ENCODE peak calls at places on chromosomes 1 and 21, in six cellular contexts. C is endothelial cell, O is stomach, N is endodermal cell, V is foreskin keratinocyte, B is HFF-Myc. H is an unnamed sample.

GRCh38 chr1:84698718-84699117 is 8.5 kb upstream of the SSX2IP start:
- DNase-seq in C (no peak), O (no peak), N (no peak), V (peak; percentile 63), B (peak; percentile 87), H (no peak)

GRCh38 chr21:33230518-33231324 is 983 bp downstream of the IFNAR2 start:
- DNase-seq in C (peak; percentile 48), O (no peak), N (peak; percentile 86), V (no peak), B (no peak), H (peak; percentile 33)

GRCh38 chr1:40758004-40758403 is 25.6 kb upstream of the KCNQ4 start:
- DNase-seq in C (no peak), O (no peak), N (no peak), V (no peak), B (no peak), H (no peak)

GRCh38 chr1:36134805-36135339 is 9.8 kb upstream of the COL8A2 start:
- DNase-seq in C (peak; percentile 81), O (peak; percentile 55), N (peak; percentile 95), V (peak; percentile 91), B (no peak), H (peak; percentile 56)

GRCh38 chr1:62295921-62296451 is 23.2 kb downstream of the KANK4 start:
- DNase-seq in C (no peak), O (no peak), N (no peak), V (no peak), B (peak; percentile 31), H (no peak)

GRCh38 chr1:8017495-8018310 is 8.4 kb downstream of the ERRFI1 start:
- DNase-seq in C (no peak), O (no peak), N (no peak), V (no peak), B (no peak), H (peak; percentile 47)

GRCh38 chr21:45224189-45224938 is 63.3 kb downstream of the POFUT2 start:
- DNase-seq in C (no peak), O (no peak), N (no peak), V (no peak), B (no peak), H (peak; percentile 29)

GRCh38 chr1:10911274-10912166 is 100.9 kb upstream of the TARDBP start:
- DNase-seq in C (no peak), O (no peak), N (peak; percentile 45), V (no peak), B (no peak), H (no peak)

GRCh38 chr1:76379506-76379905 is 305.0 kb downstream of the ST6GALNAC3 start:
- DNase-seq in C (no peak), O (no peak), N (no peak), V (no peak), B (no peak), H (no peak)

GRCh38 chr1:160834945-160835565 is 27.6 kb downstream of the CD244 start:
- DNase-seq in C (peak; percentile 58), O (no peak), N (no peak), V (no peak), B (no peak), H (peak; percentile 40)

GRCh38 chr1:5622412-5622811 is 369.8 kb downstream of the NPHP4 start:
- DNase-seq in C (no peak), O (no peak), N (no peak), V (no peak), B (no peak), H (no peak)

GRCh38 chr1:5830771-5831599 is 161.2 kb downstream of the NPHP4 start:
- DNase-seq in C (peak; percentile 39), O (no peak), N (peak; percentile 97), V (no peak), B (no peak), H (no peak)

GRCh38 chr1:41768538-41768937 is 150.2 kb downstream of the HIVEP3 start:
- DNase-seq in C (no peak), O (no peak), N (no peak), V (no peak), B (no peak), H (no peak)

GRCh38 chr1:29415861-29416260 is 179.5 kb downstream of the PTPRU start:
- DNase-seq in C (no peak), O (no peak), N (no peak), V (no peak), B (no peak), H (no peak)

GRCh38 chr1:145944532-145944931 is 13.3 kb downstream of the LIX1L start:
- DNase-seq in C (no peak), O (no peak), N (no peak), V (no peak), B (no peak), H (no peak)

GRCh38 chr21:45985471-45986315 is 4.1 kb downstream of the COL6A1 start:
- DNase-seq in C (peak; percentile 3), O (no peak), N (no peak), V (no peak), B (no peak), H (no peak)

GRCh38 chr1:26184883-26185282 is 5.5 kb upstream of the CATSPER4 start:
- DNase-seq in C (no peak), O (no peak), N (no peak), V (no peak), B (no peak), H (no peak)

GRCh38 chr1:209900734-209901133 is 37.3 kb upstream of the SYT14 start:
- DNase-seq in C (no peak), O (no peak), N (no peak), V (peak; percentile 76), B (no peak), H (no peak)

GRCh38 chr1:119228318-119228717 is 87.9 kb upstream of the WARS2 start:
- DNase-seq in C (no peak), O (no peak), N (no peak), V (no peak), B (no peak), H (no peak)

GRCh38 chr1:64378826-64379225 is 91.1 kb upstream of the CACHD1 start:
- DNase-seq in C (no peak), O (no peak), N (peak; percentile 73), V (no peak), B (no peak), H (peak; percentile 43)
- TF ChIP-seq CTCF in C (no peak), O (no peak), N (peak; percentile 69), V (no peak), B (no peak), H (peak; percentile 58)

DNA sequence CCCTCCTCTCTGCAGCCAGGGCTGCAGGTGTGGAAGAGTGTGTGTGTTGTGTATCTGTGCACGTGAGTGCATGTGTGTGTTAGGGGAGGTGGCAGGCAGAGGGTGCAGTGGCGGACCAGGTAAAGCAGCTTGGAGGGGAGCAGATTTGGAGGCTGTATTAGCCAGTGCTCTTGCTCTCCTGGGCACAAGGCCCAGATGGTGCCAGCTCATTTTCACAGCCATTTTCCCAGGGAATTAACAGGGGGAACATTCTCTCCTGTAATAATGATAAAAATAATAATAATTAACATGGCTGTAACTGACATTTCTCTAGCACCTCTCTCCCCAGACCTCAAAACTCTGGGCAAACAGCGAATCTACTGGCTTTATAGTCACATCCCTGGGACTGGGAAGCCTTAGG is 43.6 kb downstream of the LRRN2 start:
- DNase-seq in C (no peak), O (no peak), N (no peak), V (no peak), B (no peak), H (no peak)
- TF ChIP-seq CTCF in C (no peak), O (no peak), N (no peak), V (no peak), B (no peak), H (no peak)

DNA sequence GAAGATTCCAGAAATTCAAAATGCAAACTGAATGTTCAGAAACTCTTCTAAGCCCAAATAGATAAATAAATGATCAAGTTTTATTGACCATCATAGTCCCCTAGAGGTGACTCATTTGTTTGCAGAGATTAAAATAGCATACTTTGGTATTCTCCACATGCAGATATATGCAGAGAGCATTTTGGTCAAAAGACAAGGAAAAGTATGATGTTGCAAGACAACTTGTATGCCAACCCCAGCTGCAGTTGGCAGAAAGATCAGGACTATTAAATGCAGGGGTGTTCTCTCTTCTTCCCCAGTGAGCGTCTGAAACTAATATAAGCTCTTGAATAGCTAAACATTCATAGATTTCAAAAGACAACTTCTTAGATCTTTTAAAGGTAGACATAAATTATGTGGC is 404.9 kb downstream of the LTN1 start:
- DNase-seq in C (no peak), O (no peak), N (no peak), V (no peak), B (peak; percentile 5), H (no peak)
- TF ChIP-seq CTCF in C (no peak), O (no peak), N (no peak), V (no peak), B (no peak), H (no peak)

DNA sequence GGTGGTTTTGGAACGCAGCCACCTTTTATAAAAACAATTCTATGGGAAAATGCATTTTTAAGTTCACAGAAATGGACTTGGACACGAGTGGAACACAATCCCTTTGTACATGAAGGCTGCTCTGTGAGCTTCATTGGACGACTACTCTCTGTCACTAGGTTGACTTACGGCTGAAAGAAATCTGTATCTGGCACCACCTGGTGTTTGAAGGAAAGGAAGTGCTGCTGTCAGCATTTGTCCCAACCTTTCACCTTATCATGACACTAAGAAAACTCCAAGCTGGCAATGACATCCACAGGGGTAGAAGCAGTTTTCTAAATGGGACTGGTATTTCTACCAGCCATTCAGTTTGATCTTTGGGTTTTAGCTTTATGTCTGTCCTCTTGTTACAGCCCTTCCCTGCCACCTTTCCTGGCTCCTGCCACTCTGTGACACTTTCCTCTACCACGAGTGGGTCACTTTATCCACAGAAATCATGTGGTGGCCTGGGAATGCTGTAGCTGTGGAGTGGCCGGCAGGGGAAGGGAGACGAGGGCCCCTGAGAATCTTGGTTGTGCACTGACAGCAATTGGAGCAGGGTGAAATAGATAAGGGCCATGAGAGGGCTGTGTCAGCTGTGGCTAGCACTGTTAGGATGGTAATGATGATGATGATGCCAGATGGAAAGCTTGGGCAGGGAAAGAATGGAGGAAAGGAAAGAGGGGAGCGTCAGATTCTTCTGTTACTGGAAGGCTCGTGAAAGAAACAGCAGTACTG is 85.2 kb downstream of the TBX19 start:
- DNase-seq in C (no peak), O (no peak), N (no peak), V (no peak), B (no peak), H (no peak)
- TF ChIP-seq CTCF in C (peak; percentile 11), O (no peak), N (peak; percentile 63), V (peak; percentile 48), B (no peak), H (no peak)

GRCh38 chr1:218281285-218281684 is 3.8 kb upstream of the RRP15 start:
- DNase-seq in C (no peak), O (no peak), N (no peak), V (no peak), B (no peak), H (no peak)
- TF ChIP-seq CTCF in C (no peak), O (no peak), N (peak; percentile 12), V (peak; percentile 43), B (no peak), H (no peak)

DNA sequence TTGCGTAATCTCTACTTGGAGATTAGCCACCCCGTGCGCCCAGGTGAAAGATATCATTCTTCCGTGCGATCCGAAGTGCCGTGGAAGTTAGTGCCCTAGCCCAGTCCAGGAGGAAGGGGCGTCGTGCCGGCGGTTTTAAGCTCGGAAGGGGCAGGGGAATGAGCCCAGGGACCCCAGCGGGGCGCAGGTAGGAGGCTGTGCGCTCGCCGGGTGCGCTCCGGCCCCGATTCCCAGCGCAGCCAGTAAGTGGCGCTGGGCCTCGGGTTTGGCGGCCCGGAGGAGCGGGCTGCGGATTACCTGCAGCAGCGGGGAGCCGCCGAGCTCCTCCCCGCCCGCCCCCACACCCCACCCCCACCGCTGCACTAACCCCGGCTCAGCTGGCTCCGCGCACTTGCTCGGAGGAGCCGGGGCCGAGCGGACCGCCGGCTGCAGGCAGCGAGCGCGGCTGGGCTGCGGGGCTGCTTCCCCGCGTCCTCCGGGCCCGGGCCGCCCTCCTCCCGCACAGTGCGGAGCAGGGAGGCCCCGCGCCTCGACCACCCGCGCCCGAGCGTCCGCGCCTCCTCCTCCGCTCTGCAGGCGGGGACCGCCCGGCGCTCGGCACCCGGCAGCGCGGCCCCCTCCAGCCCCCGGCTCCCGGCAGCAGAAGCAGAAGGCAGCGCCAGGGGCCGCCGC is at the start of gene RYR2:
- DNase-seq in C (peak; percentile 72), O (no peak), N (peak; percentile 92), V (no peak), B (no peak), H (no peak)
- TF ChIP-seq CTCF in C (peak; percentile 49), O (no peak), N (peak; percentile 91), V (peak; percentile 28), B (no peak), H (no peak)

H was measured in adrenal gland.